ENCODE peak calls at places on chromosome 11, in ten cellular contexts. E, V, W, A, H, B, Z, R, M and Y are unnamed samples.

GRCh38 chr11:72308226-72309073 is 64.5 kb upstream of the PHOX2A start:
- DNase-seq in E (peak; percentile 69), V (peak; percentile 91), W (no peak), A (peak; percentile 66), H (no peak), B (peak; percentile 96), Z (no peak), R (peak; percentile 74), M (peak; percentile 95), Y (peak; percentile 85)

GRCh38 chr11:27233654-27234042 is 129.4 kb downstream of the CCDC34 start:
- DNase-seq in E (peak; percentile 55), V (no peak), W (no peak), A (no peak), H (no peak), B (no peak), Z (no peak), R (no peak), M (no peak), Y (no peak)

GRCh38 chr11:36295926-36296325 is at the start of gene PRR5L:
- DNase-seq in E (no peak), V (no peak), W (no peak), A (no peak), H (no peak), B (no peak), Z (no peak), R (no peak), M (no peak), Y (no peak)

GRCh38 chr11:65501530-65502273 is 2.9 kb downstream of the MALAT1 start:
- DNase-seq in E (peak; percentile 63), V (peak; percentile 73), W (peak; percentile 49), A (no peak), H (no peak), B (peak; percentile 58), Z (no peak), R (no peak), M (peak; percentile 44), Y (no peak)

GRCh38 chr11:119795231-119795630 is 66.2 kb upstream of the NECTIN1 start:
- DNase-seq in E (peak; percentile 82), V (peak; percentile 68), W (peak; percentile 62), A (no peak), H (no peak), B (peak; percentile 18), Z (no peak), R (peak; percentile 61), M (peak; percentile 89), Y (no peak)

GRCh38 chr11:67276821-67277230 is 10.6 kb downstream of the GRK2 start:
- DNase-seq in E (peak; percentile 52), V (peak; percentile 52), W (peak; percentile 61), A (no peak), H (no peak), B (no peak), Z (peak; percentile 69), R (no peak), M (peak; percentile 40), Y (no peak)

GRCh38 chr11:103608566-103608965 is 427.9 kb upstream of the DDI1 start:
- DNase-seq in E (peak; percentile 52), V (no peak), W (no peak), A (no peak), H (no peak), B (peak; percentile 81), Z (no peak), R (no peak), M (peak; percentile 72), Y (no peak)

GRCh38 chr11:77661670-77662069 is 24.1 kb upstream of the CLNS1A start:
- DNase-seq in E (no peak), V (no peak), W (no peak), A (no peak), H (no peak), B (no peak), Z (no peak), R (no peak), M (no peak), Y (no peak)

GRCh38 chr11:9802291-9802861 is 138.5 kb downstream of the SWAP70 start:
- DNase-seq in E (peak; percentile 99), V (peak; percentile 74), W (peak; percentile 84), A (no peak), H (no peak), B (peak; percentile 44), Z (no peak), R (no peak), M (peak; percentile 94), Y (no peak)

GRCh38 chr11:119533931-119534694 is 111.1 kb upstream of the THY1 start:
- DNase-seq in E (peak; percentile 55), V (peak; percentile 69), W (peak; percentile 77), A (peak; percentile 83), H (peak; percentile 69), B (peak; percentile 56), Z (peak; percentile 72), R (peak; percentile 77), M (peak; percentile 56), Y (peak; percentile 88)

GRCh38 chr11:73521621-73522020 is 76.3 kb downstream of the FAM168A start:
- DNase-seq in E (peak; percentile 34), V (no peak), W (peak; percentile 10), A (no peak), H (no peak), B (peak; percentile 85), Z (peak; percentile 15), R (no peak), M (peak; percentile 33), Y (no peak)

GRCh38 chr11:57598831-57599155 is 1.3 kb downstream of the SERPING1 start:
- DNase-seq in E (peak; percentile 62), V (peak; percentile 47), W (peak; percentile 8), A (no peak), H (no peak), B (peak; percentile 24), Z (no peak), R (no peak), M (peak; percentile 78), Y (no peak)

GRCh38 chr11:64060861-64061444 is 25.2 kb downstream of the FLRT1 start:
- DNase-seq in E (peak; percentile 24), V (peak; percentile 38), W (peak; percentile 64), A (peak; percentile 91), H (peak; percentile 45), B (no peak), Z (peak; percentile 76), R (no peak), M (peak; percentile 23), Y (peak; percentile 91)